ENCODE peak calls at places on chromosome 17, in eight cellular contexts. Y is colonic mucosa, S is bronchial epithelial cell, H is epithelial cell of proximal tubule, I is A549, T is fibroblast of pulmonary artery, U is GM12864, R is left ventricle myocardium inferior. N is an unnamed sample.

GRCh38 chr17:9244066-9245052 is 223.0 kb downstream of the NTN1 start:
- DNase-seq in R (no peak), U (no peak), H (no peak), T (peak), Y (no peak), S (no peak), I (no peak), N (no peak)

GRCh38 chr17:47315451-47316266 is 8.1 kb upstream of the EFCAB13 start:
- DNase-seq in T (peak), I (peak), U (peak), R (no peak), H (no peak), S (peak), Y (peak), N (peak)

GRCh38 chr17:76243826-76244679 is 3.8 kb upstream of the RNF157 start:
- DNase-seq in I (no peak), Y (no peak), R (no peak), T (no peak), H (no peak), U (no peak), S (no peak), N (no peak)

GRCh38 chr17:3794890-3795757 is 5.9 kb downstream of the ITGAE start:
- DNase-seq in Y (no peak), I (peak), H (no peak), S (peak), R (no peak), T (no peak), U (no peak), N (peak)

GRCh38 chr17:40730974-40731373 is 24.2 kb downstream of the KRT25 start:
- DNase-seq in I (no peak), Y (no peak), R (no peak), H (no peak), S (no peak), T (no peak), U (no peak), N (no peak)

GRCh38 chr17:7897773-7898172 is 9.2 kb downstream of the CHD3 start:
- DNase-seq in Y (no peak), R (no peak), T (peak), H (no peak), I (peak), S (peak), U (no peak), N (peak)

GRCh38 chr17:4901648-4902344 is 1.1 kb downstream of the CHRNE start:
- DNase-seq in I (no peak), Y (peak), R (peak), U (no peak), S (no peak), H (no peak), T (no peak), N (no peak)

GRCh38 chr17:21043296-21044232 is 753 bp upstream of the USP22 start:
- DNase-seq in R (peak), Y (peak), S (peak), U (peak), T (peak), H (peak), I (peak), N (peak)

GRCh38 chr17:18981642-18982424 is 22.7 kb downstream of the FAM83G start:
- DNase-seq in T (peak), I (peak), Y (peak), S (peak), H (no peak), R (no peak), U (no peak), N (peak)

GRCh38 chr17:39863244-39863917 is 731 bp downstream of the IKZF3 start:
- DNase-seq in U (no peak), I (no peak), H (no peak), R (no peak), Y (no peak), T (no peak), S (no peak), N (no peak)

GRCh38 chr17:56912105-56912999 is 1.5 kb downstream of the TRIM25 start:
- DNase-seq in H (no peak), T (no peak), R (peak), U (no peak), Y (peak), I (no peak), S (no peak), N (no peak)

GRCh38 chr17:15081008-15081407 is 184.1 kb downstream of the PMP22 start:
- DNase-seq in U (no peak), S (no peak), I (no peak), T (no peak), R (no peak), H (no peak), Y (no peak), N (no peak)

GRCh38 chr17:81814748-81815645 is 11.0 kb downstream of the GCGR start:
- DNase-seq in S (no peak), T (no peak), H (no peak), I (no peak), R (no peak), Y (no peak), U (no peak), N (no peak)

GRCh38 chr17:42655528-42655927 is 3.6 kb upstream of the TUBG2 start:
- DNase-seq in U (no peak), S (no peak), T (no peak), H (no peak), R (no peak), Y (no peak), I (no peak), N (no peak)

GRCh38 chr17:57940653-57941329 is 14.4 kb downstream of the CUEDC1 start:
- DNase-seq in U (no peak), R (no peak), H (no peak), Y (no peak), T (no peak), I (no peak), S (no peak), N (no peak)

GRCh38 chr17:66716236-66717026 is 118.5 kb upstream of the CACNG5 start:
- DNase-seq in Y (no peak), R (no peak), T (peak), I (no peak), S (no peak), H (no peak), U (no peak), N (no peak)

GRCh38 chr17:72122002-72122310 is 1.1 kb downstream of the SOX9 start:
- DNase-seq in H (no peak), Y (no peak), I (peak), R (no peak), T (peak), U (no peak), S (no peak), N (no peak)

GRCh38 chr17:78924481-78925151 is 571 bp downstream of the TIMP2 start:
- DNase-seq in S (no peak), T (no peak), R (no peak), Y (peak), I (no peak), H (no peak), U (no peak), N (no peak)

GRCh38 chr17:78925662-78926555 is 722 bp upstream of the TIMP2 start:
- DNase-seq in Y (peak), S (no peak), H (no peak), U (no peak), I (no peak), R (peak), T (peak), N (no peak)

GRCh38 chr17:78922876-78923498 is 2.2 kb downstream of the TIMP2 start:
- DNase-seq in T (no peak), U (no peak), S (no peak), I (no peak), Y (no peak), R (no peak), H (no peak), N (no peak)

GRCh38 chr17:78923660-78924453 is 1.3 kb downstream of the TIMP2 start:
- DNase-seq in U (peak), R (peak), T (no peak), I (peak), S (peak), H (no peak), Y (peak), N (peak)

GRCh38 chr17:78925234-78925633 is at the start of gene TIMP2:
- DNase-seq in R (peak), U (no peak), I (peak), T (peak), Y (peak), H (no peak), S (no peak), N (peak)
- TF ChIP-seq CTCF in R (peak), U (peak), I (no peak), T (no peak), Y (peak), H (peak), S (peak), N (peak)

DNA sequence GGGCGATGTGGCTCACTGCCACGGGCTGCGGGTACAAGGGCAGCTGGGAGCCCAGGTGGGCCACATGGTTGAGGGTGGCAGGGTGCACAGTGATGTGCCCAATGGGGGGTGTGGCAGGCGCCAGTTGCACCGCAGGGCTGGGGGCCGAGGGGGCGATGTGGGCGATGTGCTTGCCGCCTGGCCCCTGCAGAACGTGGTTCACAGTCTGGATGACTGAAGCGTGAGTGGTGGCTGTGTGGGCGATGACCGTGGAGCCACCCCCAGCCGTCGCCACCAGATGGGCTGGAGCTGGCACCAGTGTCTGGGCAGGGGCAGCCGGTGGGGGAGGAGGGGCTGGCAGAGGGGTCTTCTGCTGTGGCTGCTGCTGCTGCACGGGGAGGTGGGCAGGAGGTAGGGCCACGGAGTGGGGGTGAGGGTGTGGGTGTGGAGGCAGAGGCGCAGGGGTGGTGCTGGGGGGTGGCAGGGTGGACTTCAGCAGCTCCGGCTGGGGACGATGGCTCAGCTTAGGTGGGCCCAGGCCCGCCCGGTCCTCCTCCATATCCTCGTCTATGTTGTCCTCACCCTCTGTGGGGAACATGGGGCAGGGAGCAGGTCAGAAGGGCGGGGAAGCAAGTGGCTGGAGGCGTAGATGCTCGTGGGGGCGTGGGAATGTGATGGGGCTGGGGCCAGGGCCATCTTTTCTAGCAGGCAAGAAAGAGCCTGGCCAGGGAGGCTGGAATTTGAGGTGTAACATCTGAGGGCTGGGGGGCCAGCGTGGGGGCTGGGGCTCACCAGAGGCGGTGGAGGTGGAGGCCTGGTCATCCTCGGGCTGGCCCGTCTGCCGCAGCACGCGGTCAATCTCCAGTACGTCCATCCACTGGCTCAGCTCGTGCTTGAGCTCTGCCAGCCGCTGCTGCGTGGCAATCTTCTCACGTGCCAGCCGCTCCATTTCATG is 13.5 kb downstream of the MNT start:
- DNase-seq in R (no peak), U (no peak), Y (no peak), I (no peak), S (no peak), T (no peak), H (no peak), N (no peak)
- H3K4me3 ChIP-seq in R (no peak), U (no peak), Y (no peak), I (no peak), S (no peak), T (no peak), H (no peak), N (no peak)

GRCh38 chr17:27571563-27572129 is 59.3 kb upstream of the LGALS9 start:
- DNase-seq in T (no peak), Y (no peak), U (no peak), S (no peak), R (no peak), I (no peak), H (no peak), N (no peak)
- TF ChIP-seq CTCF in T (no peak), Y (no peak), U (no peak), S (no peak), R (no peak), I (no peak), H (no peak), N (no peak)

GRCh38 chr17:79211061-79211770 is 136.6 kb downstream of the ENGASE start:
- DNase-seq in Y (no peak), T (no peak), I (no peak), S (no peak), R (no peak), H (no peak), U (no peak), N (no peak)
- H3K4me3 ChIP-seq in Y (no peak), T (no peak), I (no peak), S (no peak), R (no peak), H (no peak), U (no peak), N (no peak)

GRCh38 chr17:48624544-48625501 is 1.3 kb downstream of the HOXB9 start:
- DNase-seq in H (no peak), U (no peak), R (no peak), Y (no peak), I (peak), S (no peak), T (no peak), N (no peak)
- TF ChIP-seq CTCF in H (no peak), U (no peak), R (no peak), Y (no peak), I (no peak), S (no peak), T (no peak), N (no peak)

N was measured in epithelial cell of esophagus.